ENCODE peak calls at places on chromosomes 4 and X, in six cellular contexts. One of them, this sample, is unnamed.
A peak's percentile ranks its signal among the peaks of the same experiment; 100 is the strongest.

GRCh38 chrX:50888884-50889283 is 21.7 kb upstream of the BMP15 start:
- DNase-seq in GM23338: no peak
- DNase-seq in MM.1S: no peak
- DNase-seq in SK-N-SH: no peak
- DNase-seq in neural progenitor cell: no peak
- DNase-seq in PC-3: no peak
- DNase-seq in this sample: no peak

GRCh38 chrX:72495041-72495440 is 77.6 kb downstream of the HDAC8 start:
- DNase-seq in neural progenitor cell: no peak
- DNase-seq in SK-N-SH: peak; percentile 27
- DNase-seq in PC-3: no peak
- DNase-seq in MM.1S: no peak
- DNase-seq in GM23338: no peak
- DNase-seq in this sample: peak; percentile 1

GRCh38 chrX:45710081-45710801 is 509.6 kb upstream of the DIPK2B start:
- DNase-seq in neural progenitor cell: no peak
- DNase-seq in GM23338: no peak
- DNase-seq in MM.1S: no peak
- DNase-seq in PC-3: peak; percentile 96
- DNase-seq in SK-N-SH: peak; percentile 2
- DNase-seq in this sample: peak; percentile 90

GRCh38 chr4:40702800-40703151 is 47.0 kb upstream of the NSUN7 start:
- DNase-seq in MM.1S: no peak
- DNase-seq in SK-N-SH: no peak
- DNase-seq in GM23338: no peak
- DNase-seq in neural progenitor cell: no peak
- DNase-seq in PC-3: peak; percentile 9
- DNase-seq in this sample: no peak

GRCh38 chrX:151982217-151982616 is 7.7 kb upstream of the GABRE start:
- DNase-seq in GM23338: no peak
- DNase-seq in SK-N-SH: no peak
- DNase-seq in neural progenitor cell: no peak
- DNase-seq in PC-3: peak; percentile 28
- DNase-seq in MM.1S: no peak
- DNase-seq in this sample: peak; percentile 82

GRCh38 chrX:1481636-1482529 is 29.2 kb upstream of the ASMTL start:
- DNase-seq in MM.1S: peak; percentile 85
- DNase-seq in neural progenitor cell: peak; percentile 62
- DNase-seq in GM23338: peak; percentile 88
- DNase-seq in SK-N-SH: no peak
- DNase-seq in PC-3: peak; percentile 57
- DNase-seq in this sample: peak; percentile 82

GRCh38 chr4:120080533-120080932 is 13.9 kb upstream of the MAD2L1 start:
- DNase-seq in GM23338: no peak
- DNase-seq in neural progenitor cell: no peak
- DNase-seq in SK-N-SH: no peak
- DNase-seq in PC-3: peak; percentile 38
- DNase-seq in MM.1S: no peak
- DNase-seq in this sample: no peak

GRCh38 chr4:48033825-48034413 is 17.3 kb downstream of the NIPAL1 start:
- DNase-seq in GM23338: peak; percentile 77
- DNase-seq in SK-N-SH: peak; percentile 40
- DNase-seq in PC-3: peak; percentile 61
- DNase-seq in neural progenitor cell: peak; percentile 17
- DNase-seq in MM.1S: peak; percentile 63
- DNase-seq in this sample: peak; percentile 37

GRCh38 chr4:78684196-78685079 is 91.7 kb upstream of the BMP2K start:
- DNase-seq in PC-3: peak; percentile 10
- DNase-seq in neural progenitor cell: no peak
- DNase-seq in SK-N-SH: no peak
- DNase-seq in GM23338: no peak
- DNase-seq in MM.1S: no peak
- DNase-seq in this sample: no peak

GRCh38 chr4:159508917-159509500 is 406.1 kb downstream of the RAPGEF2 start:
- DNase-seq in SK-N-SH: no peak
- DNase-seq in GM23338: no peak
- DNase-seq in neural progenitor cell: no peak
- DNase-seq in PC-3: peak; percentile 49
- DNase-seq in MM.1S: no peak
- DNase-seq in this sample: no peak

GRCh38 chr4:8394125-8394524 is 46.4 kb downstream of the ACOX3 start:
- DNase-seq in neural progenitor cell: peak; percentile 54
- DNase-seq in SK-N-SH: no peak
- DNase-seq in MM.1S: no peak
- DNase-seq in GM23338: no peak
- DNase-seq in PC-3: no peak
- DNase-seq in this sample: peak; percentile 66

GRCh38 chrX:54721424-54721823 is 76.6 kb downstream of the ITIH6 start:
- DNase-seq in PC-3: peak; percentile 76
- DNase-seq in SK-N-SH: no peak
- DNase-seq in GM23338: no peak
- DNase-seq in neural progenitor cell: no peak
- DNase-seq in MM.1S: no peak
- DNase-seq in this sample: no peak

GRCh38 chr4:15778742-15779231 is 659 bp downstream of the CD38 start:
- DNase-seq in SK-N-SH: no peak
- DNase-seq in GM23338: peak; percentile 53
- DNase-seq in neural progenitor cell: no peak
- DNase-seq in PC-3: no peak
- DNase-seq in MM.1S: peak; percentile 87
- DNase-seq in this sample: peak; percentile 32

GRCh38 chr4:15777697-15778096 is 431 bp upstream of the CD38 start:
- DNase-seq in neural progenitor cell: no peak
- DNase-seq in MM.1S: no peak
- DNase-seq in SK-N-SH: no peak
- DNase-seq in GM23338: no peak
- DNase-seq in PC-3: no peak
- DNase-seq in this sample: no peak

GRCh38 chr4:15778191-15778741 is at the start of gene CD38:
- DNase-seq in PC-3: no peak
- DNase-seq in neural progenitor cell: peak; percentile 55
- DNase-seq in GM23338: peak; percentile 64
- DNase-seq in SK-N-SH: peak; percentile 78
- DNase-seq in MM.1S: peak; percentile 86
- DNase-seq in this sample: peak; percentile 41

GRCh38 chr4:15779789-15780188 is 1.7 kb downstream of the CD38 start:
- DNase-seq in GM23338: no peak
- DNase-seq in MM.1S: no peak
- DNase-seq in neural progenitor cell: no peak
- DNase-seq in SK-N-SH: no peak
- DNase-seq in PC-3: no peak
- DNase-seq in this sample: peak; percentile 21

DNA sequence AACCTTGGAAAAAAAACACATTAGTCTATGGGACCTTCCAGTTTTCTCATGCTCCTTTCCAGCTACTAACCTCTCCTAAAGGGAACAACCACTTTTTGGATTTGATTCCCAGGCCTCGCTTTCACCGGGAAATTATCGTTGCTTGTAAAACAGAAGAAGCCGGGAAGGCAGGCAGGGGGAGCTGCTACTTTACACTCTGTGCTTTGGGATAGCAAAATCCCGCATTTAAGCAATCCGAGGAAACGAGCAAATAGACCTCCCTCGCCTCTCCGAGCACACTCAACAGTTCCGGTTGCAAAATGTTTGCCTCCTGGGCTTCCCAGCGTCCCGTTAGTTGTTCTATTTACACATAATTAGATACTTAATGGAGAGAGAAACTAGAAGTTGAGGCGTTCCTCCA is 1.2 kb downstream of the CD38 start:
- DNase-seq in SK-N-SH: peak; percentile 73
- DNase-seq in GM23338: peak; percentile 81
- DNase-seq in MM.1S: no peak
- DNase-seq in PC-3: peak; percentile 52
- DNase-seq in neural progenitor cell: peak; percentile 71
- DNase-seq in this sample: peak; percentile 74
- H3F3A ChIP-seq in SK-N-SH: no peaks in the 10 kb centered on the region
- H3F3A ChIP-seq in GM23338: no peaks in the 10 kb centered on the region
- H3F3A ChIP-seq in MM.1S: peaks cover 25% of the 10 kb centered on the region
- H3F3A ChIP-seq in PC-3: no peaks in the 10 kb centered on the region
- H3F3A ChIP-seq in neural progenitor cell: no peaks in the 10 kb centered on the region
- H3F3A ChIP-seq in this sample: no peaks in the 10 kb centered on the region

GRCh38 chr4:151485541-151486131 is 76.7 kb downstream of the FHIP1A start:
- DNase-seq in neural progenitor cell: no peak
- DNase-seq in PC-3: no peak
- DNase-seq in SK-N-SH: no peak
- DNase-seq in GM23338: peak; percentile 32
- DNase-seq in MM.1S: no peak
- DNase-seq in this sample: peak; percentile 6
- TF ChIP-seq EZH2phosphoT487 in neural progenitor cell: no peak
- TF ChIP-seq EZH2phosphoT487 in PC-3: no peak
- TF ChIP-seq EZH2phosphoT487 in SK-N-SH: no peak
- TF ChIP-seq EZH2phosphoT487 in GM23338: no peak
- TF ChIP-seq EZH2phosphoT487 in MM.1S: no peak
- TF ChIP-seq EZH2phosphoT487 in this sample: no peak

GRCh38 chr4:18689308-18689915 is 667.9 kb upstream of the LCORL start:
- DNase-seq in GM23338: peak; percentile 79
- DNase-seq in MM.1S: peak; percentile 69
- DNase-seq in PC-3: peak; percentile 76
- DNase-seq in SK-N-SH: peak; percentile 27
- DNase-seq in neural progenitor cell: peak; percentile 61
- DNase-seq in this sample: peak; percentile 65

GRCh38 chr4:18686338-18687039 is 664.9 kb upstream of the LCORL start:
- DNase-seq in PC-3: peak; percentile 51
- DNase-seq in SK-N-SH: no peak
- DNase-seq in neural progenitor cell: no peak
- DNase-seq in MM.1S: no peak
- DNase-seq in GM23338: no peak
- DNase-seq in this sample: no peak

GRCh38 chr4:18684932-18685331 is 663.4 kb upstream of the LCORL start:
- DNase-seq in GM23338: no peak
- DNase-seq in PC-3: peak; percentile 44
- DNase-seq in neural progenitor cell: no peak
- DNase-seq in MM.1S: no peak
- DNase-seq in SK-N-SH: no peak
- DNase-seq in this sample: no peak
- H3K4me2 ChIP-seq in GM23338: no peak overlapping the region
- H3K4me2 ChIP-seq in PC-3: peak overlapping the region; percentile 53
- H3K4me2 ChIP-seq in neural progenitor cell: no peak overlapping the region
- H3K4me2 ChIP-seq in MM.1S: no peak overlapping the region
- H3K4me2 ChIP-seq in SK-N-SH: no peak overlapping the region
- H3K4me2 ChIP-seq in this sample: no peak overlapping the region

GRCh38 chr4:1972414-1972813 is 36.4 kb downstream of the NELFA start:
- DNase-seq in MM.1S: no peak
- DNase-seq in PC-3: no peak
- DNase-seq in neural progenitor cell: no peak
- DNase-seq in SK-N-SH: no peak
- DNase-seq in GM23338: no peak
- DNase-seq in this sample: no peak
- H3F3A ChIP-seq in MM.1S: no peaks in the 10 kb centered on the region
- H3F3A ChIP-seq in PC-3: no peaks in the 10 kb centered on the region
- H3F3A ChIP-seq in neural progenitor cell: peaks cover 1% of the 10 kb centered on the region
- H3F3A ChIP-seq in SK-N-SH: peaks cover 3% of the 10 kb centered on the region
- H3F3A ChIP-seq in GM23338: peaks cover 5% of the 10 kb centered on the region
- H3F3A ChIP-seq in this sample: no peaks in the 10 kb centered on the region

DNA sequence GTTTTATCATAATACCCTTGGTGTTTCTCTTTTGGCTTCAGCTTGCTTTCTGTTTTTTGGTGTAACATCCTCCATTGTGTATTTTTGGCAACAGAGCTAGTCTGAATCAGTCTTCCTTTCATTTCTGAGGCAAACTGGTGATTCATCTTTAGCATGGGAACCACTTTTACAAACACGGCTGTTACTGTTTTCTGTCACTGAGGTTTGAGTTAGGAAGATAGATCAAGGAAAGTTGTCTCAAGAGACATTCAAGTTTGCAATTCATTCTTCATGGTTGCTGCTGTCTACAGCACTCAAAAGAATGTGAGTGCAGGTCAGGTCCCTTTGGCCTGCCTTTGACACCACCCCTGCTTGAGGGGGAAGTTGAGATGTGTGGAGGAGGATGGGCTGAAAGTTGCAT is 36.3 kb downstream of the IL21 start:
- DNase-seq in MM.1S: peak; percentile 52
- DNase-seq in GM23338: no peak
- DNase-seq in neural progenitor cell: no peak
- DNase-seq in SK-N-SH: no peak
- DNase-seq in PC-3: peak; percentile 64
- DNase-seq in this sample: peak; percentile 92
- TF ChIP-seq EZH2phosphoT487 in MM.1S: no peak
- TF ChIP-seq EZH2phosphoT487 in GM23338: no peak
- TF ChIP-seq EZH2phosphoT487 in neural progenitor cell: no peak
- TF ChIP-seq EZH2phosphoT487 in SK-N-SH: no peak
- TF ChIP-seq EZH2phosphoT487 in PC-3: no peak
- TF ChIP-seq EZH2phosphoT487 in this sample: no peak

GRCh38 chr4:124025423-124025822 is 628.8 kb downstream of the SPRY1 start:
- DNase-seq in PC-3: no peak
- DNase-seq in MM.1S: no peak
- DNase-seq in GM23338: no peak
- DNase-seq in neural progenitor cell: no peak
- DNase-seq in SK-N-SH: no peak
- DNase-seq in this sample: no peak

GRCh38 chr4:124018383-124019317 is 622.1 kb downstream of the SPRY1 start:
- DNase-seq in neural progenitor cell: no peak
- DNase-seq in MM.1S: peak; percentile 84
- DNase-seq in GM23338: peak; percentile 6
- DNase-seq in PC-3: no peak
- DNase-seq in SK-N-SH: peak; percentile 61
- DNase-seq in this sample: peak; percentile 59

DNA sequence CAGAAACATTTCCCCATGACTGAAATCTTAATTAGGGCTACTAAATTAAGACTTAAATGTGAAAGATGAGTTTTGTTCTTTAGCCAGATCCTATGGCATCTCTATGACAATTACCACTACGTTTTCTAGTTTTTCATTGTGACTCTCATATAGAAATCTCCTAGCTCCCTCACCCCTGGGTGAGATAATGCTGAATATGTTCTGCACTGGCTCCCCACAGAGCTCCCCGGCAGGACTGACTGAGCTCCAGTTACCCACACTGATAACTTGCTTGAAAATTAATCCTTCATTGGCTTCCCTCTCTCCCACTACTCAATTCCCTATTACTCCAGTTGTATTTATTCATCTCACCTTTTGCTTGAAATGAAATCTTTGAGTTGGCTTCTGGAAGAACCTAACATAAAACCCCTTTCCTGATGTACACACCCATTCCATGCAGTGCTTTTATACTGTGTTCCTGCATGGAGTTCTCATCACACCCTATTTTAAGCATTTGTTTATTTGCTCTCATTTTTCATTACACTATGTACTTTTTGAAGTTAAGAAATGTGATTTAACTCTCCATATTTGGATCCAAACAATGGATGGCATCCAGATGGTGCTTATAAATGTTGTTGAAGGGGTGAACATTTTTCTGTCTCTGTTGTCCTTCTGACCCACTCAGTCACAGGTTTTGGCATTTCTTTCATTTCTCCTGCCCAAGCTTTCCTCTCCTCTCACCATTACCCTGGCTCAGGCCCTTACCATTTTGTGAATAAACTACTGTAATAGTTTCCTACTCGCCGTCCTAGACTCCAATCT is 623.4 kb downstream of the SPRY1 start:
- DNase-seq in GM23338: no peak
- DNase-seq in MM.1S: peak; percentile 27
- DNase-seq in SK-N-SH: no peak
- DNase-seq in neural progenitor cell: no peak
- DNase-seq in PC-3: no peak
- DNase-seq in this sample: no peak
- H3K4me2 ChIP-seq in GM23338: no peak overlapping the region
- H3K4me2 ChIP-seq in MM.1S: peak overlapping the region; percentile 85
- H3K4me2 ChIP-seq in SK-N-SH: no peak overlapping the region
- H3K4me2 ChIP-seq in neural progenitor cell: no peak overlapping the region
- H3K4me2 ChIP-seq in PC-3: no peak overlapping the region
- H3K4me2 ChIP-seq in this sample: no peak overlapping the region